ENCODE peak calls at places on chromosomes 13 and 19, in eight cellular contexts. P, S, R, J, K, B, C and G are unnamed samples.

GRCh38 chr19:34263745-34264237 is 9.4 kb downstream of the GARRE1 start:
- DNase-seq in C (no peak), K (no peak), R (no peak), J (no peak), S (no peak), B (no peak), P (no peak), G (no peak)

GRCh38 chr13:26831336-26831908 is 70.8 kb upstream of the GPR12 start:
- DNase-seq in P (no peak), R (peak), S (no peak), J (no peak), B (no peak), K (no peak), C (no peak), G (no peak)

GRCh38 chr13:47213057-47213456 is 316.2 kb upstream of the HTR2A start:
- DNase-seq in B (no peak), J (no peak), S (no peak), R (no peak), P (no peak), C (no peak), K (no peak), G (no peak)

GRCh38 chr19:30742981-30743380 is 370.8 kb downstream of the ZNF536 start:
- DNase-seq in R (no peak), P (no peak), S (no peak), J (no peak), B (no peak), C (no peak), K (no peak), G (no peak)

GRCh38 chr13:31870511-31870910 is 131.2 kb downstream of the RXFP2 start:
- DNase-seq in K (peak), B (no peak), J (no peak), P (no peak), S (no peak), R (no peak), C (no peak), G (no peak)

GRCh38 chr13:38637576-38637975 is 49.3 kb upstream of the FREM2 start:
- DNase-seq in R (no peak), P (no peak), J (no peak), S (no peak), B (no peak), K (no peak), C (no peak), G (no peak)

GRCh38 chr13:111866731-111867245 is 200.2 kb upstream of the SOX1 start:
- DNase-seq in P (no peak), S (no peak), K (no peak), J (no peak), C (no peak), R (no peak), B (no peak), G (no peak)

GRCh38 chr13:33057019-33057785 is 41.0 kb downstream of the KL start:
- DNase-seq in S (no peak), K (peak), P (peak), J (no peak), B (peak), R (no peak), C (no peak), G (no peak)

GRCh38 chr19:2771786-2772674 is 11.0 kb downstream of the SGTA start:
- DNase-seq in P (no peak), C (no peak), B (no peak), R (no peak), K (no peak), S (no peak), J (no peak), G (no peak)

GRCh38 chr13:113759525-113760137 is 605 bp downstream of the TMEM255B start:
- DNase-seq in R (no peak), S (peak), B (no peak), J (no peak), K (peak), P (peak), C (no peak), G (no peak)

GRCh38 chr13:45861352-45861751 is 9.8 kb upstream of the SIAH3 start:
- DNase-seq in S (no peak), P (no peak), B (no peak), K (peak), J (no peak), R (no peak), C (no peak), G (no peak)

GRCh38 chr13:114053026-114053425 is 79.2 kb upstream of the C13orf46 start:
- DNase-seq in R (no peak), J (no peak), S (no peak), B (peak), P (no peak), K (no peak), C (no peak), G (no peak)

GRCh38 chr19:46866407-46867132 is 5.8 kb downstream of the ARHGAP35 start:
- DNase-seq in P (no peak), S (no peak), R (peak), C (no peak), J (no peak), B (no peak), K (no peak), G (no peak)

GRCh38 chr13:73465629-73465974 is 406.8 kb downstream of the KLF5 start:
- DNase-seq in B (peak), K (peak), C (no peak), R (no peak), S (no peak), P (no peak), J (no peak), G (no peak)

GRCh38 chr13:95456837-95457236 is 95.7 kb upstream of the CLDN10 start:
- DNase-seq in R (no peak), B (no peak), J (no peak), S (no peak), P (no peak), C (no peak), K (no peak), G (no peak)

GRCh38 chr13:91406619-91407018 is 8.2 kb downstream of the GPC5 start:
- DNase-seq in J (peak), R (peak), B (peak), C (no peak), K (peak), S (no peak), P (peak), G (peak)

GRCh38 chr13:48542581-48543341 is 9.9 kb upstream of the RCBTB2 start:
- DNase-seq in B (peak), S (peak), R (peak), K (no peak), P (peak), J (no peak), C (no peak), G (no peak)

GRCh38 chr19:35416331-35416730 is 31.7 kb upstream of the FFAR2 start:
- DNase-seq in P (no peak), S (no peak), R (no peak), K (no peak), B (no peak), J (no peak), C (no peak), G (no peak)

GRCh38 chr13:37403776-37404497 is 194.6 kb downstream of the POSTN start:
- DNase-seq in R (no peak), B (peak), P (no peak), K (peak), C (no peak), S (no peak), J (no peak), G (no peak)

GRCh38 chr19:6728346-6728745 is 7.9 kb upstream of the C3 start:
- DNase-seq in B (no peak), C (no peak), S (no peak), J (peak), P (no peak), K (no peak), R (no peak), G (no peak)

GRCh38 chr13:33351324-33351723 is 65.8 kb upstream of the STARD13 start:
- DNase-seq in S (no peak), R (no peak), C (no peak), B (peak), K (no peak), P (no peak), J (no peak), G (no peak)

GRCh38 chr13:114339779-114340534 is 25.7 kb downstream of the CHAMP1 start:
- DNase-seq in S (no peak), R (no peak), P (no peak), C (peak), K (peak), J (peak), B (no peak), G (peak)

GRCh38 chr19:19259741-19260140 is 13.4 kb downstream of the TM6SF2 start:
- DNase-seq in K (peak), B (peak), S (no peak), P (no peak), R (peak), C (no peak), J (no peak), G (no peak)

GRCh38 chr13:27775943-27776342 is 16.3 kb upstream of the GSX1 start:
- DNase-seq in S (peak), K (peak), R (no peak), B (no peak), P (no peak), J (no peak), C (no peak), G (no peak)

GRCh38 chr13:82291852-82292251 is 1590.4 kb downstream of the SLITRK1 start:
- DNase-seq in R (no peak), P (no peak), B (no peak), J (no peak), K (no peak), C (no peak), S (no peak), G (no peak)

GRCh38 chr19:6866646-6867255 is 20.6 kb upstream of the ADGRE1 start:
- DNase-seq in C (no peak), S (no peak), J (no peak), R (no peak), K (no peak), P (no peak), B (no peak), G (no peak)

GRCh38 chr19:40398417-40399056 is 8.6 kb upstream of the HIPK4 start:
- DNase-seq in B (peak), S (peak), R (no peak), J (no peak), K (peak), P (peak), C (peak), G (no peak)

GRCh38 chr19:7988307-7988706 is 17.1 kb downstream of the ELAVL1 start:
- DNase-seq in C (no peak), B (no peak), K (peak), S (no peak), J (no peak), R (no peak), P (no peak), G (no peak)

GRCh38 chr19:11982526-11982925 is 17.7 kb downstream of the ZNF763 start:
- DNase-seq in S (no peak), J (no peak), P (no peak), C (no peak), B (peak), K (peak), R (no peak), G (no peak)